ENCODE peak calls at places on chromosomes 13 and 19, in eight cellular contexts. E, L, M, F, P, H, A and W are unnamed samples.

GRCh38 chr13:39020853-39021462 is 16.9 kb downstream of the PROSER1 start:
- DNase-seq in L (no peak), P (no peak), F (no peak), H (no peak), E (no peak), M (no peak), A (no peak), W (no peak)

GRCh38 chr13:114212096-114212495 is 22.6 kb upstream of the CDC16 start:
- DNase-seq in H (no peak), F (no peak), E (no peak), P (no peak), A (no peak), L (no peak), M (no peak), W (no peak)

GRCh38 chr13:22915442-22916082 is 265.2 kb upstream of the SGCG start:
- DNase-seq in F (peak), H (no peak), M (peak), P (no peak), E (no peak), A (peak), L (no peak), W (peak)

GRCh38 chr13:30108216-30108912 is 199.0 kb downstream of the KATNAL1 start:
- DNase-seq in M (no peak), A (no peak), L (no peak), P (no peak), F (no peak), E (no peak), H (no peak), W (no peak)

GRCh38 chr19:18293642-18294466 is 12.4 kb upstream of the JUND start:
- DNase-seq in L (no peak), F (no peak), A (no peak), H (no peak), P (no peak), M (no peak), E (no peak), W (no peak)

GRCh38 chr13:111469916-111470506 is 149.6 kb downstream of the TEX29 start:
- DNase-seq in E (no peak), M (no peak), F (no peak), H (no peak), P (no peak), A (no peak), L (no peak), W (no peak)

GRCh38 chr13:110185696-110186095 is 121.3 kb downstream of the COL4A1 start:
- DNase-seq in M (no peak), P (no peak), A (no peak), F (no peak), H (no peak), E (no peak), L (no peak), W (peak)

GRCh38 chr13:28573595-28574373 is 78.9 kb upstream of the FLT1 start:
- DNase-seq in M (no peak), H (no peak), E (peak), L (no peak), P (no peak), A (no peak), F (no peak), W (peak)

GRCh38 chr19:51098366-51099069 is 9.7 kb downstream of the CTU1 start:
- DNase-seq in P (no peak), M (no peak), F (peak), L (no peak), A (no peak), E (no peak), H (no peak), W (peak)

GRCh38 chr19:12913871-12914690 is 5.0 kb downstream of the SYCE2 start:
- DNase-seq in F (no peak), A (no peak), E (peak), M (no peak), L (no peak), H (no peak), P (no peak), W (no peak)

GRCh38 chr13:60679928-60680693 is 283.1 kb downstream of the TDRD3 start:
- DNase-seq in E (peak), P (no peak), M (no peak), H (no peak), A (no peak), L (no peak), F (no peak), W (no peak)

GRCh38 chr13:25886438-25887214 is 165.2 kb downstream of the SHISA2 start:
- DNase-seq in P (no peak), F (no peak), E (peak), A (no peak), L (no peak), M (peak), H (no peak), W (no peak)

GRCh38 chr19:38452430-38453366 is 19.2 kb downstream of the RYR1 start:
- DNase-seq in M (no peak), H (no peak), F (no peak), L (peak), P (no peak), E (peak), A (no peak), W (no peak)

GRCh38 chr19:23440791-23441190 is 45.5 kb upstream of the ZNF91 start:
- DNase-seq in P (no peak), H (no peak), E (peak), M (no peak), F (no peak), L (peak), A (no peak), W (no peak)

GRCh38 chr19:38683393-38684077 is 36.1 kb downstream of the ACTN4 start:
- DNase-seq in E (peak), A (no peak), H (peak), L (no peak), P (peak), M (peak), F (peak), W (peak)

GRCh38 chr13:114047358-114047881 is 73.5 kb upstream of the C13orf46 start:
- DNase-seq in F (peak), M (peak), H (no peak), E (no peak), P (no peak), A (peak), L (peak), W (no peak)

GRCh38 chr19:1526066-1526778 is 2.3 kb downstream of the PLK5 start:
- DNase-seq in P (no peak), M (no peak), L (no peak), E (no peak), H (no peak), A (no peak), F (no peak), W (no peak)

GRCh38 chr19:14031719-14032480 is at the start of gene IL27RA:
- DNase-seq in H (peak), E (peak), M (no peak), A (peak), L (peak), F (peak), P (peak), W (peak)

GRCh38 chr19:37095859-37096258 is 17.6 kb downstream of the ZNF420 start:
- DNase-seq in A (no peak), P (no peak), F (no peak), L (no peak), E (no peak), M (no peak), H (no peak), W (no peak)

GRCh38 chr13:76723551-76724232 is 162.5 kb downstream of the KCTD12 start:
- DNase-seq in H (no peak), A (no peak), P (no peak), M (peak), E (peak), L (no peak), F (peak), W (no peak)

GRCh38 chr13:44393391-44393790 is 19.8 kb downstream of the SERP2 start:
- DNase-seq in P (no peak), M (peak), F (no peak), L (no peak), E (no peak), H (no peak), A (no peak), W (no peak)

GRCh38 chr19:41031926-41032325 is 40.8 kb downstream of the CYP2B6 start:
- DNase-seq in M (no peak), F (no peak), L (no peak), H (no peak), P (no peak), E (no peak), A (no peak), W (no peak)

GRCh38 chr19:46466536-46467199 is 4.7 kb downstream of the PNMA8A start:
- DNase-seq in H (no peak), F (peak), E (no peak), L (peak), P (no peak), M (no peak), A (peak), W (no peak)

GRCh38 chr19:38867176-38867780 is 10.8 kb downstream of the RINL start:
- DNase-seq in M (no peak), F (no peak), L (no peak), A (no peak), P (no peak), H (no peak), E (no peak), W (no peak)

GRCh38 chr19:10086904-10087256 is 763 bp downstream of the SHFL start:
- DNase-seq in A (peak), H (no peak), L (no peak), E (peak), F (no peak), M (no peak), P (no peak), W (no peak)

GRCh38 chr13:113559901-113560644 is 24.5 kb upstream of the TFDP1 start:
- DNase-seq in H (no peak), M (no peak), A (no peak), P (no peak), L (no peak), E (no peak), F (no peak), W (peak)

GRCh38 chr13:26628706-26629105 is 71.2 kb downstream of the WASF3 start:
- DNase-seq in L (peak), E (peak), H (no peak), P (no peak), A (no peak), F (no peak), M (no peak), W (no peak)

GRCh38 chr13:106275441-106276032 is 259.9 kb downstream of the EFNB2 start:
- DNase-seq in A (no peak), H (no peak), F (no peak), E (no peak), M (no peak), L (no peak), P (no peak), W (no peak)

GRCh38 chr19:32195706-32196610 is 149.5 kb upstream of the ZNF507 start:
- DNase-seq in F (no peak), E (no peak), H (no peak), M (no peak), P (no peak), A (no peak), L (no peak), W (no peak)

GRCh38 chr19:18496167-18496979 is 25.5 kb downstream of the ELL start:
- DNase-seq in L (no peak), P (peak), H (peak), F (no peak), M (peak), A (peak), E (peak), W (no peak)

GRCh38 chr19:10979950-10980349 is 19.1 kb downstream of the SMARCA4 start:
- DNase-seq in P (no peak), A (no peak), E (no peak), L (peak), F (no peak), H (no peak), M (no peak), W (no peak)

GRCh38 chr13:109778102-109778542 is 8.3 kb downstream of the IRS2 start:
- DNase-seq in E (peak), P (no peak), M (peak), L (peak), A (no peak), F (no peak), H (no peak), W (no peak)

GRCh38 chr13:114228176-114228575 is 6.5 kb upstream of the CDC16 start:
- DNase-seq in F (no peak), A (no peak), E (no peak), L (no peak), M (no peak), P (no peak), H (no peak), W (no peak)

GRCh38 chr13:114194853-114195252 is 15.8 kb downstream of the CFAP97D2 start:
- DNase-seq in E (no peak), H (no peak), M (no peak), A (no peak), L (no peak), F (no peak), P (no peak), W (no peak)

GRCh38 chr13:106100261-106100919 is 435.1 kb downstream of the EFNB2 start:
- DNase-seq in H (no peak), F (no peak), M (no peak), A (no peak), L (no peak), E (no peak), P (no peak), W (no peak)

GRCh38 chr13:93552596-93552995 is 326.0 kb downstream of the GPC6 start:
- DNase-seq in A (no peak), F (no peak), E (no peak), L (no peak), H (no peak), P (no peak), M (no peak), W (no peak)

GRCh38 chr13:98195054-98195791 is 18.2 kb upstream of the RNF113B start:
- DNase-seq in M (no peak), H (no peak), P (no peak), L (no peak), F (no peak), A (no peak), E (no peak), W (no peak)

GRCh38 chr13:114110091-114110829 is 22.2 kb downstream of the RASA3 start:
- DNase-seq in A (peak), F (peak), E (peak), H (peak), P (no peak), L (peak), M (no peak), W (peak)

GRCh38 chr19:52665529-52665928 is 27.4 kb upstream of the ZNF83 start:
- DNase-seq in E (no peak), H (no peak), A (no peak), F (no peak), P (no peak), L (no peak), M (peak), W (no peak)